ENCODE peak calls at places on chromosome 9, in seven cellular contexts. W is bronchial epithelial cell; R is dorsolateral prefrontal cortex; V is CD4-positive, alpha-beta T cell; E is COR-L47; A is AG09309; N is activated CD4-positive, alpha-beta T cell treated with anti-CD3 and anti-CD28 coated beads, Interleukin-2, amount 50 U/mL, for 48 hours. S is an unnamed sample.

GRCh38 chr9:127612993-127613954 is 1.2 kb downstream of the STXBP1 start:
- DNase-seq in N (peak; percentile 46), E (peak; percentile 50), A (no peak), R (peak; percentile 58), V (peak; percentile 41), W (peak; percentile 69), S (peak; percentile 60)

GRCh38 chr9:120563044-120563443 is 16.9 kb downstream of the CDK5RAP2 start:
- DNase-seq in V (no peak), A (no peak), R (no peak), W (no peak), N (no peak), E (no peak), S (no peak)

GRCh38 chr9:98231770-98232478 is 23.5 kb downstream of the TBC1D2 start:
- DNase-seq in E (no peak), V (no peak), A (peak; percentile 75), R (no peak), W (peak; percentile 74), N (no peak), S (no peak)

GRCh38 chr9:101162231-101162630 is 133.7 kb downstream of the PLPPR1 start:
- DNase-seq in A (no peak), E (peak; percentile 20), W (no peak), N (no peak), R (no peak), V (no peak), S (no peak)

GRCh38 chr9:108272350-108272899 is 583.4 kb downstream of the ACTL7B start:
- DNase-seq in E (peak; percentile 89), V (no peak), W (peak; percentile 47), N (no peak), R (peak; percentile 50), A (no peak), S (peak; percentile 3)

GRCh38 chr9:16652511-16653101 is 217.9 kb downstream of the BNC2 start:
- DNase-seq in N (no peak), R (no peak), W (no peak), E (no peak), A (no peak), V (no peak), S (no peak)

GRCh38 chr9:75170898-75171360 is 82.6 kb downstream of the OSTF1 start:
- DNase-seq in W (peak; percentile 53), E (no peak), A (no peak), V (no peak), N (no peak), R (no peak), S (no peak)

GRCh38 chr9:75739884-75740611 is 150.4 kb upstream of the PCSK5 start:
- DNase-seq in N (no peak), A (no peak), R (no peak), E (no peak), W (no peak), V (no peak), S (no peak)

GRCh38 chr9:108478871-108479332 is 376.9 kb downstream of the ACTL7B start:
- DNase-seq in R (no peak), E (no peak), W (peak; percentile 94), N (no peak), A (peak; percentile 64), V (no peak), S (no peak)